ENCODE peak calls at places on chromosomes 13 and 19, in nine cellular contexts. Z is fibroblast of the conjunctiva; G is uterus; L is NCI-H1105 treated with DMSO at 0.1 percent for 48 hours; U is stimulated activated CD4-positive, alpha-beta T cell treated with anti-CD3 and anti-CD28 coated beads, TNF-alpha, amount 100 ng/mL, for 48 hours; T is iPS-NIHi11; S is NCI-H524; R is activated effector memory CD4-positive, alpha-beta T cell treated with anti-CD3 and anti-CD28 coated beads, Interleukin-2, amount 50 U/mL, for 16 hours; B is stimulated activated naive CD8-positive, alpha-beta T cell treated with anti-CD3 and anti-CD28 coated beads, Interleukin-15, Interleukin-2, amounts not matched to agents 100 U/mL and 50 U/mL, for 24 hours. F is an unnamed sample.

GRCh38 chr19:43532571-43532961 is 422 bp upstream of the ZNF575 start:
- DNase-seq in G (peak; percentile 60), T (no peak), U (no peak), S (no peak), B (peak; percentile 65), R (no peak), Z (no peak), L (peak; percentile 76), F (peak; percentile 48)

GRCh38 chr13:106649495-106649894 is 81.6 kb upstream of the ARGLU1 start:
- DNase-seq in Z (no peak), R (no peak), B (no peak), S (no peak), U (no peak), G (no peak), L (no peak), T (no peak), F (no peak)

GRCh38 chr19:12733369-12733896 is 1.1 kb downstream of the TRIR start:
- DNase-seq in Z (no peak), R (peak; percentile 81), B (peak; percentile 60), S (peak; percentile 61), G (no peak), U (peak; percentile 54), T (peak; percentile 50), L (no peak), F (no peak)

GRCh38 chr19:49231389-49231788 is 73.8 kb downstream of the TRPM4 start:
- DNase-seq in U (peak; percentile 33), G (no peak), B (peak; percentile 36), L (no peak), Z (no peak), S (no peak), R (peak; percentile 66), T (no peak), F (no peak)

GRCh38 chr19:16342002-16342715 is 17.5 kb downstream of the KLF2 start:
- DNase-seq in S (no peak), L (no peak), U (peak; percentile 63), T (no peak), Z (no peak), B (peak; percentile 62), G (no peak), R (peak; percentile 77), F (no peak)

GRCh38 chr19:1080360-1081161 is 13.6 kb downstream of the ARHGAP45 start:
- DNase-seq in G (no peak), B (no peak), Z (no peak), R (peak; percentile 64), S (no peak), L (no peak), T (no peak), U (no peak), F (no peak)

GRCh38 chr19:2207991-2208860 is 27.9 kb downstream of the PLEKHJ1 start:
- DNase-seq in S (no peak), U (no peak), T (peak; percentile 85), G (peak; percentile 45), Z (peak; percentile 53), R (no peak), B (peak; percentile 37), L (no peak), F (peak; percentile 74)

GRCh38 chr19:21098291-21098690 is 16.3 kb downstream of the ZNF714 start:
- DNase-seq in S (no peak), U (no peak), Z (no peak), R (no peak), G (no peak), L (no peak), B (no peak), T (no peak), F (no peak)

GRCh38 chr19:39514840-39515550 is at the start of gene SELENOV:
- DNase-seq in B (peak; percentile 49), R (no peak), L (no peak), U (no peak), Z (no peak), G (no peak), S (peak; percentile 64), T (peak; percentile 80), F (peak; percentile 83)

GRCh38 chr19:11273989-11274388 is 11.7 kb upstream of the DOCK6 start:
- DNase-seq in S (no peak), B (no peak), R (no peak), T (no peak), U (no peak), Z (no peak), L (no peak), G (no peak), F (no peak)

GRCh38 chr19:51440846-51441409 is 17.3 kb downstream of the SIGLEC8 start:
- DNase-seq in Z (no peak), S (no peak), G (no peak), T (no peak), U (peak; percentile 68), B (peak; percentile 80), L (no peak), R (peak; percentile 87), F (no peak)

GRCh38 chr13:27374126-27374613 is 50.2 kb upstream of the GTF3A start:
- DNase-seq in B (no peak), S (no peak), R (no peak), T (no peak), U (no peak), Z (no peak), L (no peak), G (no peak), F (no peak)

GRCh38 chr13:23901365-23901764 is 4.1 kb upstream of the C1QTNF9B start:
- DNase-seq in R (no peak), Z (no peak), G (no peak), U (no peak), B (no peak), T (no peak), S (no peak), L (no peak), F (no peak)

GRCh38 chr13:59734393-59734792 is 429.3 kb downstream of the DIAPH3 start:
- DNase-seq in L (peak; percentile 24), U (no peak), Z (no peak), G (no peak), S (no peak), T (no peak), R (peak; percentile 43), B (no peak), F (no peak)

GRCh38 chr19:52935434-52935833 is 12.2 kb upstream of the ZNF888 start:
- DNase-seq in B (no peak), L (no peak), U (no peak), S (no peak), T (no peak), R (no peak), Z (no peak), G (no peak), F (no peak)

GRCh38 chr19:13842294-13843103 is 34.4 kb upstream of the NANOS3 start:
- DNase-seq in T (peak; percentile 79), Z (no peak), L (no peak), B (peak; percentile 85), R (peak; percentile 91), G (peak; percentile 92), U (no peak), S (no peak), F (peak; percentile 56)